ENCODE peak calls at places on chromosome 9, in six cellular contexts. S is tibial artery, T is GM12878, A is brain microvascular endothelial cell, X is neural progenitor cell, C is H9. V is an unnamed sample.
A peak's percentile ranks its signal among the peaks of the same experiment; 100 is the strongest.

GRCh38 chr9:84412654-84413053 is 72.1 kb upstream of the SLC28A3 start:
- DNase-seq in S (no peak), T (no peak), A (no peak), X (no peak), C (no peak), V (no peak)

GRCh38 chr9:84294551-84294950 is 46.0 kb downstream of the SLC28A3 start:
- DNase-seq in S (no peak), T (no peak), A (no peak), X (peak; percentile 21), C (peak; percentile 59), V (no peak)

GRCh38 chr9:89419978-89420394 is 77.9 kb downstream of the SEMA4D start:
- DNase-seq in S (no peak), T (no peak), A (no peak), X (no peak), C (no peak), V (no peak)

GRCh38 chr9:7640205-7640604 is 159.4 kb downstream of the DMAC1 start:
- DNase-seq in S (no peak), T (no peak), A (no peak), X (no peak), C (no peak), V (no peak)

GRCh38 chr9:134666801-134667200 is 25.2 kb downstream of the COL5A1 start:
- DNase-seq in S (no peak), T (no peak), A (no peak), X (no peak), C (no peak), V (no peak)

GRCh38 chr9:112174965-112175795 is at the start of gene SUSD1:
- DNase-seq in S (no peak), T (no peak), A (no peak), X (peak; percentile 74), C (peak; percentile 52), V (no peak)

GRCh38 chr9:105270711-105271110 is 26.3 kb downstream of the SLC44A1 start:
- DNase-seq in S (no peak), T (no peak), A (no peak), X (peak; percentile 50), C (no peak), V (no peak)

GRCh38 chr9:111759762-111760639 is 34.7 kb downstream of the SHOC1 start:
- DNase-seq in S (peak; percentile 30), T (peak; percentile 79), A (peak; percentile 91), X (peak; percentile 60), C (no peak), V (peak; percentile 77)

GRCh38 chr9:38386319-38386895 is 6.1 kb upstream of the ALDH1B1 start:
- DNase-seq in S (no peak), T (no peak), A (no peak), X (no peak), C (no peak), V (no peak)

GRCh38 chr9:33506626-33507370 is 17.3 kb upstream of the ANKRD18B start:
- DNase-seq in S (no peak), T (no peak), A (peak; percentile 97), X (no peak), C (no peak), V (no peak)

GRCh38 chr9:134496413-134497282 is 145.0 kb upstream of the COL5A1 start:
- DNase-seq in S (no peak), T (no peak), A (peak; percentile 75), X (no peak), C (no peak), V (no peak)

GRCh38 chr9:123710299-123710698 is 219.6 kb downstream of the DENND1A start:
- DNase-seq in S (no peak), T (no peak), A (peak; percentile 94), X (no peak), C (no peak), V (no peak)

GRCh38 chr9:133842174-133842573 is 104.0 kb upstream of the SARDH start:
- DNase-seq in S (no peak), T (no peak), A (no peak), X (peak; percentile 58), C (peak; percentile 64), V (no peak)

GRCh38 chr9:124812401-124813016 is 35.6 kb downstream of the OLFML2A start:
- DNase-seq in S (peak; percentile 57), T (no peak), A (peak; percentile 100), X (peak; percentile 16), C (no peak), V (peak; percentile 34)

GRCh38 chr9:18896531-18897179 is 136.4 kb downstream of the SAXO1 start:
- DNase-seq in S (no peak), T (peak; percentile 34), A (peak; percentile 19), X (no peak), C (no peak), V (no peak)

GRCh38 chr9:97124256-97124655 is 85.3 kb upstream of the CTSV start:
- DNase-seq in S (no peak), T (no peak), A (no peak), X (no peak), C (no peak), V (no peak)

GRCh38 chr9:109520475-109521132 is 22.5 kb upstream of the PTPN3 start:
- DNase-seq in S (peak; percentile 74), T (peak; percentile 27), A (peak; percentile 81), X (peak; percentile 85), C (peak; percentile 77), V (peak; percentile 81)

GRCh38 chr9:136110082-136111061 is 8.3 kb downstream of the TMEM250 start:
- DNase-seq in S (no peak), T (no peak), A (no peak), X (peak; percentile 64), C (peak; percentile 66), V (no peak)

GRCh38 chr9:13088734-13089427 is 190.6 kb downstream of the MPDZ start:
- DNase-seq in S (peak; percentile 25), T (no peak), A (peak; percentile 42), X (peak; percentile 81), C (peak; percentile 45), V (no peak)

GRCh38 chr9:83013867-83014605 is 48.9 kb downstream of the RASEF start:
- DNase-seq in S (no peak), T (no peak), A (peak; percentile 83), X (no peak), C (no peak), V (no peak)

GRCh38 chr9:109051733-109052132 is 38.4 kb upstream of the CTNNAL1 start:
- DNase-seq in S (no peak), T (no peak), A (no peak), X (no peak), C (no peak), V (no peak)

GRCh38 chr9:115746496-115746895 is 407.1 kb upstream of the PAPPA start:
- DNase-seq in S (no peak), T (no peak), A (peak; percentile 87), X (no peak), C (no peak), V (no peak)

GRCh38 chr9:133144142-133144886 is 19.4 kb downstream of the GBGT1 start:
- DNase-seq in S (peak; percentile 73), T (peak; percentile 72), A (peak; percentile 27), X (peak; percentile 91), C (peak; percentile 84), V (peak; percentile 58)

GRCh38 chr9:118640836-118641557 is 728.2 kb downstream of the BRINP1 start:
- DNase-seq in S (no peak), T (no peak), A (no peak), X (no peak), C (no peak), V (no peak)

GRCh38 chr9:35605336-35606137 is 475 bp downstream of the TESK1 start:
- DNase-seq in S (peak; percentile 42), T (no peak), A (no peak), X (peak; percentile 59), C (no peak), V (no peak)

DNA sequence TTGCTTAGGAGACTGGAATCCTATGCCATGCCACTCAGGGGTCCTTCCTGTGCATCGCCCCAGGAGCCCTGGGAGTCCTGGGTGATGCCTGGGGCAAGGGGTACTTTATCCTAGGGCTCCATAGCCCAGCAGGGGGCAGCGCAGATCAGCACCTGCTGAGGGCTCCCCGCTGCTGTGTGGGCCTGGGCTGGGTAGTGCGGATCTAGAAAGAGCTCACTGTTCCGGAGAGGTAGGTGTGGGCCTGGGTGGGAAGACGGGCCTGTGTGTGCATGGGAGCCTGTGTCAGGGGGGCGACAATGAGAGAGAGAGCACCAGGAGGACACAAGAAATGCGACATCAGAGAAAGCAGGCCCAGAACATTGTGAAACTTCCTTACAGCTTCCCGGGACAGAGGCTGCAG is 11.4 kb upstream of the DAB2IP start:
- DNase-seq in S (no peak), T (no peak), A (no peak), X (peak; percentile 72), C (peak; percentile 69), V (no peak)
- H3K27ac ChIP-seq in S (no peak overlapping the region), T (no peak overlapping the region), A (no peak overlapping the region), X (no peak overlapping the region), C (no peak overlapping the region), V (no peak overlapping the region)

GRCh38 chr9:70043285-70043684 is 363 bp upstream of the MAMDC2 start:
- DNase-seq in S (no peak), T (no peak), A (no peak), X (peak; percentile 89), C (peak; percentile 60), V (no peak)

GRCh38 chr9:70045452-70045851 is 1.8 kb downstream of the MAMDC2 start:
- DNase-seq in S (no peak), T (no peak), A (no peak), X (no peak), C (no peak), V (no peak)

GRCh38 chr9:70046274-70047070 is 2.8 kb downstream of the MAMDC2 start:
- DNase-seq in S (peak; percentile 52), T (no peak), A (no peak), X (no peak), C (peak; percentile 35), V (no peak)

GRCh38 chr9:70043689-70044449 is at the start of gene MAMDC2:
- DNase-seq in S (peak; percentile 77), T (no peak), A (no peak), X (peak; percentile 78), C (peak; percentile 76), V (peak; percentile 54)

GRCh38 chr9:70044450-70045307 is 1.0 kb downstream of the MAMDC2 start:
- DNase-seq in S (no peak), T (no peak), A (peak; percentile 61), X (peak; percentile 67), C (peak; percentile 72), V (no peak)
- H3K27ac ChIP-seq in S (peak overlapping the region; percentile 86), T (no peak overlapping the region), A (no peak overlapping the region), X (no peak overlapping the region), C (no peak overlapping the region), V (peak overlapping the region; percentile 81)

GRCh38 chr9:127528407-127529251 is 77.3 kb downstream of the LRSAM1 start:
- DNase-seq in S (no peak), T (no peak), A (no peak), X (peak; percentile 73), C (no peak), V (no peak)

GRCh38 chr9:127525426-127526188 is 74.3 kb downstream of the LRSAM1 start:
- DNase-seq in S (no peak), T (no peak), A (peak; percentile 68), X (peak; percentile 27), C (no peak), V (no peak)

GRCh38 chr9:127524373-127524772 is 73.1 kb downstream of the LRSAM1 start:
- DNase-seq in S (no peak), T (no peak), A (no peak), X (peak; percentile 64), C (peak; percentile 61), V (no peak)

GRCh38 chr9:127527560-127528268 is 76.4 kb downstream of the LRSAM1 start:
- DNase-seq in S (no peak), T (no peak), A (no peak), X (no peak), C (no peak), V (no peak)

GRCh38 chr9:127526655-127527559 is 75.6 kb downstream of the LRSAM1 start:
- DNase-seq in S (no peak), T (no peak), A (no peak), X (no peak), C (no peak), V (no peak)
- H3K27ac ChIP-seq in S (peak overlapping the region; percentile 66), T (no peak overlapping the region), A (no peak overlapping the region), X (no peak overlapping the region), C (no peak overlapping the region), V (no peak overlapping the region)

GRCh38 chr9:15813076-15813475 is 260.2 kb downstream of the CCDC171 start:
- DNase-seq in S (no peak), T (no peak), A (no peak), X (no peak), C (no peak), V (no peak)
- H3K27ac ChIP-seq in S (no peak overlapping the region), T (no peak overlapping the region), A (no peak overlapping the region), X (no peak overlapping the region), C (no peak overlapping the region), V (no peak overlapping the region)